ENCODE peak calls at places on chromosome 5, in six cellular contexts. D is suprapubic skin; S is A549; N is naive thymus-derived CD4-positive, alpha-beta T cell; E is NCI-H1417; G is posterior vena cava. L is an unnamed sample.

GRCh38 chr5:59543826-59544442 is 349.6 kb downstream of the PDE4D start:
- DNase-seq in N (no peak), D (no peak), E (no peak), G (no peak), S (peak), L (peak)

GRCh38 chr5:110105692-110106091 is 416.0 kb downstream of the MAN2A1 start:
- DNase-seq in D (no peak), E (no peak), N (no peak), G (no peak), S (no peak), L (no peak)

GRCh38 chr5:85921590-85921989 is 696.2 kb upstream of the COX7C start:
- DNase-seq in S (no peak), E (no peak), G (no peak), D (no peak), N (no peak), L (no peak)

GRCh38 chr5:66829826-66830225 is 233.6 kb downstream of the MAST4 start:
- DNase-seq in G (no peak), E (no peak), N (no peak), D (no peak), S (no peak), L (peak)

GRCh38 chr5:176690911-176691310 is 43.6 kb downstream of the TSPAN17 start:
- DNase-seq in D (no peak), N (no peak), G (no peak), S (no peak), E (no peak), L (no peak)

GRCh38 chr5:78547171-78547570 is 101.4 kb downstream of the LHFPL2 start:
- DNase-seq in G (no peak), D (no peak), N (no peak), S (no peak), E (no peak), L (no peak)

GRCh38 chr5:116002116-116002906 is 30.0 kb upstream of the ARL14EPL start:
- DNase-seq in E (no peak), S (no peak), G (no peak), D (no peak), N (no peak), L (no peak)

GRCh38 chr5:180769821-180770220 is 30.0 kb upstream of the OR2Y1 start:
- DNase-seq in D (no peak), S (no peak), N (no peak), E (no peak), G (no peak), L (no peak)

GRCh38 chr5:157109744-157110143 is 900 bp upstream of the HAVCR2 start:
- DNase-seq in N (peak), S (no peak), E (no peak), D (no peak), G (no peak), L (no peak)

GRCh38 chr5:28217695-28218094 is 1179.3 kb upstream of the CDH9 start:
- DNase-seq in G (no peak), D (no peak), N (no peak), S (no peak), E (no peak), L (no peak)

GRCh38 chr5:659496-660263 is 33.5 kb downstream of the TPPP start:
- DNase-seq in S (no peak), D (no peak), N (no peak), E (no peak), G (no peak), L (no peak)

GRCh38 chr5:81719743-81720142 is 31.2 kb downstream of the SSBP2 start:
- DNase-seq in G (no peak), N (no peak), E (no peak), S (no peak), D (no peak), L (no peak)

GRCh38 chr5:80186634-80187033 is 69.2 kb downstream of the SERINC5 start:
- DNase-seq in E (no peak), N (peak), D (no peak), G (no peak), S (no peak), L (no peak)

GRCh38 chr5:146645382-146645781 is 129.4 kb upstream of the GPR151 start:
- DNase-seq in S (no peak), N (no peak), E (no peak), G (no peak), D (no peak), L (no peak)

GRCh38 chr5:57386958-57387357 is 95.7 kb downstream of the ACTBL2 start:
- DNase-seq in G (no peak), N (no peak), S (no peak), E (no peak), D (no peak), L (peak)

GRCh38 chr5:62208218-62208852 is 97.7 kb upstream of the KIF2A start:
- DNase-seq in D (no peak), N (no peak), E (no peak), S (no peak), G (no peak), L (no peak)

GRCh38 chr5:155943516-155944407 is 383.2 kb upstream of the SGCD start:
- DNase-seq in G (no peak), E (peak), S (peak), D (no peak), N (peak), L (peak)

GRCh38 chr5:5105531-5105930 is 34.6 kb upstream of the ADAMTS16 start:
- DNase-seq in D (no peak), N (no peak), G (no peak), E (no peak), S (no peak), L (no peak)

GRCh38 chr5:88778736-88779135 is 104.2 kb downstream of the MEF2C start:
- DNase-seq in E (no peak), N (no peak), D (no peak), S (no peak), G (no peak), L (peak)

GRCh38 chr5:5623397-5623796 is 200.9 kb downstream of the ICE1 start:
- DNase-seq in D (no peak), N (no peak), G (no peak), E (no peak), S (no peak), L (no peak)

GRCh38 chr5:133818031-133818431 is 150.4 kb downstream of the C5orf15 start:
- DNase-seq in G (peak), E (no peak), D (peak), N (no peak), S (peak), L (no peak)

GRCh38 chr5:5629579-5629978 is 207.1 kb downstream of the ICE1 start:
- DNase-seq in D (no peak), E (no peak), S (no peak), N (no peak), G (no peak), L (peak)

GRCh38 chr5:39100851-39101396 is 26.7 kb upstream of the RICTOR start:
- DNase-seq in N (no peak), S (peak), E (no peak), D (no peak), G (no peak), L (peak)

GRCh38 chr5:956941-957729 is 51.5 kb upstream of the NKD2 start:
- DNase-seq in E (no peak), S (peak), N (no peak), D (no peak), G (peak), L (peak)

GRCh38 chr5:89005990-89006389 is 123.0 kb upstream of the MEF2C start:
- DNase-seq in S (no peak), G (no peak), D (no peak), E (no peak), N (no peak), L (no peak)

GRCh38 chr5:163222982-163223381 is 214.4 kb upstream of the CCNG1 start:
- DNase-seq in G (no peak), D (no peak), E (no peak), S (no peak), N (no peak), L (no peak)

GRCh38 chr5:172504736-172505402 is 50.5 kb upstream of the SH3PXD2B start:
- DNase-seq in D (peak), G (peak), N (no peak), E (no peak), S (no peak), L (no peak)

GRCh38 chr5:158938181-158938580 is 161.5 kb downstream of the EBF1 start:
- DNase-seq in S (no peak), D (no peak), G (no peak), N (no peak), E (no peak), L (no peak)

GRCh38 chr5:14038341-14038959 is 94.0 kb upstream of the DNAH5 start:
- DNase-seq in S (peak), N (no peak), G (no peak), E (no peak), D (no peak), L (peak)

L was measured in lung microvascular endothelial cell.